ENCODE peak calls at places on chromosomes 2 and 18, in ten cellular contexts. One of them, this sample, is unnamed.
A peak's percentile ranks its signal among the peaks of the same experiment; 100 is the strongest.

GRCh38 chr2:170743530-170744239 is 26.5 kb upstream of the ERICH2 start:
- DNase-seq in IMR-90: no peak
- DNase-seq in heart left ventricle: no peak
- DNase-seq in body of pancreas: no peak
- DNase-seq in breast epithelium: no peak
- DNase-seq in stomach: no peak
- DNase-seq in HCT116: no peak
- DNase-seq in uterus: no peak
- DNase-seq in Peyer's patch: no peak
- DNase-seq in ovary: no peak
- DNase-seq in this sample: no peak

GRCh38 chr2:112156152-112156986 is 18.2 kb downstream of the FBLN7 start:
- DNase-seq in IMR-90: peak; percentile 47
- DNase-seq in heart left ventricle: no peak
- DNase-seq in body of pancreas: no peak
- DNase-seq in breast epithelium: no peak
- DNase-seq in stomach: no peak
- DNase-seq in HCT116: no peak
- DNase-seq in uterus: no peak
- DNase-seq in Peyer's patch: peak; percentile 42
- DNase-seq in ovary: no peak
- DNase-seq in this sample: no peak

GRCh38 chr2:98391581-98392270 is 45.5 kb downstream of the CNGA3 start:
- DNase-seq in IMR-90: no peak
- DNase-seq in heart left ventricle: no peak
- DNase-seq in body of pancreas: no peak
- DNase-seq in breast epithelium: no peak
- DNase-seq in stomach: no peak
- DNase-seq in HCT116: no peak
- DNase-seq in uterus: no peak
- DNase-seq in Peyer's patch: no peak
- DNase-seq in ovary: no peak
- DNase-seq in this sample: no peak

GRCh38 chr2:8090748-8091700 is 590.8 kb upstream of the ID2 start:
- DNase-seq in IMR-90: peak; percentile 93
- DNase-seq in heart left ventricle: peak; percentile 78
- DNase-seq in body of pancreas: peak; percentile 73
- DNase-seq in breast epithelium: peak; percentile 23
- DNase-seq in stomach: no peak
- DNase-seq in HCT116: peak; percentile 54
- DNase-seq in uterus: peak; percentile 29
- DNase-seq in Peyer's patch: peak; percentile 18
- DNase-seq in ovary: peak; percentile 66
- DNase-seq in this sample: peak; percentile 18

GRCh38 chr2:157825885-157826284 is 50.2 kb downstream of the ACVR1 start:
- DNase-seq in IMR-90: peak; percentile 54
- DNase-seq in heart left ventricle: no peak
- DNase-seq in body of pancreas: no peak
- DNase-seq in breast epithelium: peak; percentile 74
- DNase-seq in stomach: no peak
- DNase-seq in HCT116: no peak
- DNase-seq in uterus: no peak
- DNase-seq in Peyer's patch: no peak
- DNase-seq in ovary: no peak
- DNase-seq in this sample: no peak

GRCh38 chr2:8653485-8653884 is 28.4 kb upstream of the ID2 start:
- DNase-seq in IMR-90: no peak
- DNase-seq in heart left ventricle: no peak
- DNase-seq in body of pancreas: no peak
- DNase-seq in breast epithelium: no peak
- DNase-seq in stomach: no peak
- DNase-seq in HCT116: no peak
- DNase-seq in uterus: no peak
- DNase-seq in Peyer's patch: no peak
- DNase-seq in ovary: no peak
- DNase-seq in this sample: no peak

GRCh38 chr18:49839012-49839411 is 25.7 kb upstream of the ACAA2 start:
- DNase-seq in IMR-90: peak; percentile 75
- DNase-seq in heart left ventricle: no peak
- DNase-seq in body of pancreas: no peak
- DNase-seq in breast epithelium: no peak
- DNase-seq in stomach: no peak
- DNase-seq in HCT116: peak; percentile 49
- DNase-seq in uterus: no peak
- DNase-seq in Peyer's patch: no peak
- DNase-seq in ovary: no peak
- DNase-seq in this sample: no peak

GRCh38 chr2:233081232-233081730 is 21.1 kb downstream of the INPP5D start:
- DNase-seq in IMR-90: no peak
- DNase-seq in heart left ventricle: no peak
- DNase-seq in body of pancreas: peak; percentile 43
- DNase-seq in breast epithelium: no peak
- DNase-seq in stomach: no peak
- DNase-seq in HCT116: no peak
- DNase-seq in uterus: no peak
- DNase-seq in Peyer's patch: peak; percentile 45
- DNase-seq in ovary: no peak
- DNase-seq in this sample: no peak

GRCh38 chr2:38274286-38275276 is 102.5 kb downstream of the ATL2 start:
- DNase-seq in IMR-90: peak; percentile 87
- DNase-seq in heart left ventricle: no peak
- DNase-seq in body of pancreas: peak; percentile 52
- DNase-seq in breast epithelium: no peak
- DNase-seq in stomach: no peak
- DNase-seq in HCT116: peak; percentile 79
- DNase-seq in uterus: peak; percentile 70
- DNase-seq in Peyer's patch: no peak
- DNase-seq in ovary: no peak
- DNase-seq in this sample: no peak

GRCh38 chr2:100060875-100061274 is 81.5 kb downstream of the AFF3 start:
- DNase-seq in IMR-90: no peak
- DNase-seq in heart left ventricle: no peak
- DNase-seq in body of pancreas: no peak
- DNase-seq in breast epithelium: no peak
- DNase-seq in stomach: no peak
- DNase-seq in HCT116: no peak
- DNase-seq in uterus: no peak
- DNase-seq in Peyer's patch: no peak
- DNase-seq in ovary: no peak
- DNase-seq in this sample: no peak

GRCh38 chr18:45837283-45838070 is 12.0 kb downstream of the SIGLEC15 start:
- DNase-seq in IMR-90: no peak
- DNase-seq in heart left ventricle: peak; percentile 62
- DNase-seq in body of pancreas: peak; percentile 59
- DNase-seq in breast epithelium: no peak
- DNase-seq in stomach: peak; percentile 60
- DNase-seq in HCT116: no peak
- DNase-seq in uterus: no peak
- DNase-seq in Peyer's patch: no peak
- DNase-seq in ovary: peak; percentile 47
- DNase-seq in this sample: no peak

GRCh38 chr2:86790134-86790827 is 432 bp downstream of the CD8A start:
- DNase-seq in IMR-90: no peak
- DNase-seq in heart left ventricle: no peak
- DNase-seq in body of pancreas: no peak
- DNase-seq in breast epithelium: no peak
- DNase-seq in stomach: no peak
- DNase-seq in HCT116: no peak
- DNase-seq in uterus: no peak
- DNase-seq in Peyer's patch: no peak
- DNase-seq in ovary: no peak
- DNase-seq in this sample: no peak

GRCh38 chr18:9755603-9756002 is 47.5 kb downstream of the RAB31 start:
- DNase-seq in IMR-90: no peak
- DNase-seq in heart left ventricle: no peak
- DNase-seq in body of pancreas: peak; percentile 49
- DNase-seq in breast epithelium: peak; percentile 13
- DNase-seq in stomach: no peak
- DNase-seq in HCT116: no peak
- DNase-seq in uterus: no peak
- DNase-seq in Peyer's patch: no peak
- DNase-seq in ovary: no peak
- DNase-seq in this sample: no peak

GRCh38 chr2:22520337-22521288 is 864.4 kb upstream of the KLHL29 start:
- DNase-seq in IMR-90: no peak
- DNase-seq in heart left ventricle: no peak
- DNase-seq in body of pancreas: no peak
- DNase-seq in breast epithelium: no peak
- DNase-seq in stomach: no peak
- DNase-seq in HCT116: no peak
- DNase-seq in uterus: no peak
- DNase-seq in Peyer's patch: no peak
- DNase-seq in ovary: no peak
- DNase-seq in this sample: no peak

GRCh38 chr2:217270801-217271121 is 410.9 kb upstream of the TNP1 start:
- DNase-seq in IMR-90: peak; percentile 62
- DNase-seq in heart left ventricle: no peak
- DNase-seq in body of pancreas: no peak
- DNase-seq in breast epithelium: no peak
- DNase-seq in stomach: no peak
- DNase-seq in HCT116: no peak
- DNase-seq in uterus: no peak
- DNase-seq in Peyer's patch: no peak
- DNase-seq in ovary: no peak
- DNase-seq in this sample: no peak

GRCh38 chr2:45128580-45128997 is 119.3 kb upstream of the SIX2 start:
- DNase-seq in IMR-90: peak; percentile 94
- DNase-seq in heart left ventricle: peak; percentile 41
- DNase-seq in body of pancreas: peak; percentile 51
- DNase-seq in breast epithelium: no peak
- DNase-seq in stomach: no peak
- DNase-seq in HCT116: no peak
- DNase-seq in uterus: peak; percentile 74
- DNase-seq in Peyer's patch: no peak
- DNase-seq in ovary: no peak
- DNase-seq in this sample: no peak
- TF ChIP-seq CTCF in IMR-90: no peak
- TF ChIP-seq CTCF in heart left ventricle: peak; percentile 12
- TF ChIP-seq CTCF in body of pancreas: no peak
- TF ChIP-seq CTCF in breast epithelium: no peak
- TF ChIP-seq CTCF in stomach: no peak
- TF ChIP-seq CTCF in HCT116: no peak
- TF ChIP-seq CTCF in uterus: no peak
- TF ChIP-seq CTCF in Peyer's patch: no peak
- TF ChIP-seq CTCF in ovary: no peak
- TF ChIP-seq CTCF in this sample: no peak

GRCh38 chr2:220302756-220303155 is 675.3 kb downstream of the SLC4A3 start:
- DNase-seq in IMR-90: peak; percentile 67
- DNase-seq in heart left ventricle: no peak
- DNase-seq in body of pancreas: no peak
- DNase-seq in breast epithelium: no peak
- DNase-seq in stomach: no peak
- DNase-seq in HCT116: no peak
- DNase-seq in uterus: no peak
- DNase-seq in Peyer's patch: no peak
- DNase-seq in ovary: no peak
- DNase-seq in this sample: no peak
- TF ChIP-seq POLR2A in IMR-90: no peak
- TF ChIP-seq POLR2A in heart left ventricle: no peak
- TF ChIP-seq POLR2A in body of pancreas: no peak
- TF ChIP-seq POLR2A in breast epithelium: no peak
- TF ChIP-seq POLR2A in stomach: no peak
- TF ChIP-seq POLR2A in HCT116: no peak
- TF ChIP-seq POLR2A in uterus: no peak
- TF ChIP-seq POLR2A in Peyer's patch: no peak
- TF ChIP-seq POLR2A in ovary: no peak
- TF ChIP-seq POLR2A in this sample: no peak

GRCh38 chr2:201415149-201415548 is 36.1 kb downstream of the TRAK2 start:
- DNase-seq in IMR-90: no peak
- DNase-seq in heart left ventricle: no peak
- DNase-seq in body of pancreas: no peak
- DNase-seq in breast epithelium: no peak
- DNase-seq in stomach: no peak
- DNase-seq in HCT116: no peak
- DNase-seq in uterus: no peak
- DNase-seq in Peyer's patch: no peak
- DNase-seq in ovary: no peak
- DNase-seq in this sample: no peak
- H3K36me3 ChIP-seq in IMR-90: peaks cover 6% of the 10 kb centered on the region
- H3K36me3 ChIP-seq in heart left ventricle: no peaks in the 10 kb centered on the region
- H3K36me3 ChIP-seq in body of pancreas: no peaks in the 10 kb centered on the region
- H3K36me3 ChIP-seq in breast epithelium: no peaks in the 10 kb centered on the region
- H3K36me3 ChIP-seq in stomach: peaks cover 5% of the 10 kb centered on the region
- H3K36me3 ChIP-seq in HCT116: no peaks in the 10 kb centered on the region
- H3K36me3 ChIP-seq in uterus: no peaks in the 10 kb centered on the region
- H3K36me3 ChIP-seq in Peyer's patch: no peaks in the 10 kb centered on the region
- H3K36me3 ChIP-seq in ovary: no peaks in the 10 kb centered on the region
- H3K36me3 ChIP-seq in this sample: peaks cover 11% of the 10 kb centered on the region

GRCh38 chr2:24725956-24726355 is 67.2 kb downstream of the PTRHD1 start:
- DNase-seq in IMR-90: no peak
- DNase-seq in heart left ventricle: no peak
- DNase-seq in body of pancreas: no peak
- DNase-seq in breast epithelium: no peak
- DNase-seq in stomach: no peak
- DNase-seq in HCT116: no peak
- DNase-seq in uterus: no peak
- DNase-seq in Peyer's patch: no peak
- DNase-seq in ovary: no peak
- DNase-seq in this sample: no peak
- TF ChIP-seq CTCF in IMR-90: no peak
- TF ChIP-seq CTCF in heart left ventricle: no peak
- TF ChIP-seq CTCF in body of pancreas: no peak
- TF ChIP-seq CTCF in breast epithelium: no peak
- TF ChIP-seq CTCF in stomach: no peak
- TF ChIP-seq CTCF in HCT116: no peak
- TF ChIP-seq CTCF in uterus: no peak
- TF ChIP-seq CTCF in Peyer's patch: no peak
- TF ChIP-seq CTCF in ovary: no peak
- TF ChIP-seq CTCF in this sample: no peak